ENCODE peak calls at places on chromosomes 11 and 22, in six cellular contexts. S is right lobe of liver; B is CD4-positive, alpha-beta memory T cell; P is lower lobe of right lung; N is uterus; W is lung. G is an unnamed sample.

GRCh38 chr11:123640677-123641494 is 13.5 kb downstream of the SCN3B start:
- DNase-seq in S (peak; percentile 28), B (peak; percentile 29), P (no peak), N (no peak), W (peak; percentile 32), G (peak; percentile 26)

GRCh38 chr11:65382036-65382803 is at the start of gene SLC25A45:
- DNase-seq in S (peak; percentile 94), B (peak; percentile 90), P (peak; percentile 93), N (peak; percentile 98), W (peak; percentile 92), G (peak; percentile 93)

GRCh38 chr11:72208281-72208680 is 8.3 kb upstream of the FOLR2 start:
- DNase-seq in S (no peak), B (no peak), P (no peak), N (no peak), W (no peak), G (no peak)

GRCh38 chr11:83864412-83865057 is 578.4 kb upstream of the CCDC90B start:
- DNase-seq in S (no peak), B (no peak), P (no peak), N (no peak), W (no peak), G (no peak)

GRCh38 chr11:9797300-9797699 is 133.4 kb downstream of the SWAP70 start:
- DNase-seq in S (no peak), B (no peak), P (no peak), N (no peak), W (no peak), G (no peak)

GRCh38 chr11:86704710-86705109 is 32.3 kb upstream of the ME3 start:
- DNase-seq in S (no peak), B (no peak), P (no peak), N (no peak), W (no peak), G (no peak)

GRCh38 chr11:106447631-106448191 is 370.2 kb downstream of the AASDHPPT start:
- DNase-seq in S (no peak), B (no peak), P (no peak), N (no peak), W (no peak), G (no peak)

GRCh38 chr22:44125421-44125820 is 55.3 kb upstream of the PARVG start:
- DNase-seq in S (no peak), B (no peak), P (no peak), N (no peak), W (no peak), G (no peak)

GRCh38 chr11:30282289-30282631 is 40.6 kb upstream of the ARL14EP start:
- DNase-seq in S (no peak), B (peak; percentile 19), P (no peak), N (no peak), W (no peak), G (no peak)

GRCh38 chr11:16603890-16604783 is 134.3 kb upstream of the C11orf58 start:
- DNase-seq in S (peak; percentile 60), B (no peak), P (peak; percentile 60), N (no peak), W (no peak), G (peak; percentile 40)

GRCh38 chr11:100964400-100964799 is 165.2 kb downstream of the PGR start:
- DNase-seq in S (no peak), B (no peak), P (no peak), N (no peak), W (no peak), G (no peak)

GRCh38 chr22:29799217-29799680 is 32.1 kb downstream of the UQCR10 start:
- DNase-seq in S (peak; percentile 87), B (no peak), P (peak; percentile 95), N (peak; percentile 91), W (peak; percentile 95), G (peak; percentile 45)

GRCh38 chr11:75103380-75104026 is 6.8 kb upstream of the OR2AT4 start:
- DNase-seq in S (no peak), B (no peak), P (no peak), N (no peak), W (no peak), G (no peak)

GRCh38 chr11:62721994-62722393 is 5.3 kb downstream of the HNRNPUL2 start:
- DNase-seq in S (no peak), B (no peak), P (no peak), N (no peak), W (no peak), G (no peak)

GRCh38 chr22:20637740-20638139 is 130.3 kb downstream of the MED15 start:
- DNase-seq in S (no peak), B (no peak), P (no peak), N (no peak), W (no peak), G (no peak)

DNA sequence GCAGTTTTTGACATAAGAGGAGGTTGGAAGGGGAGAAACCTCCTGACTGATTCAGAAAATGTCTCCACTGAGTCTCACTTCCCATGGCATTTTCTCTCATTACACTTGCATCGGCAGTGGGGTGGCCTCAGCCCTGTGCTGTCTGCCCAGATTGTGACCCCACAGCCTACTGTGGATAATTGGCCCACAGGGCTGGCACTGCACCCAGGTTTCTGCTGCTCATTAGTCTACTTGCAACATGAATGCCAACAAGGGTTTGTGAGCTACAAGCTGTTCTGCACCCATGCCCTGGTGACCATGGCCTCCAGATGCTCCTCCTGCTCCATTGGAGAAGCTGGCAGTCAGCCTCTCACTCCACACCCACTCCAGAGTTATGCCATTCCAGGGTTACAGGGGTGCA is 296.0 kb downstream of the CTTN start:
- DNase-seq in S (no peak), B (no peak), P (peak; percentile 23), N (no peak), W (no peak), G (no peak)
- H3K9me3 ChIP-seq in S (no peaks in the 10 kb centered on the region), B (no peaks in the 10 kb centered on the region), P (no peaks in the 10 kb centered on the region), N (no peaks in the 10 kb centered on the region), W (no peaks in the 10 kb centered on the region), G (no peaks in the 10 kb centered on the region)

DNA sequence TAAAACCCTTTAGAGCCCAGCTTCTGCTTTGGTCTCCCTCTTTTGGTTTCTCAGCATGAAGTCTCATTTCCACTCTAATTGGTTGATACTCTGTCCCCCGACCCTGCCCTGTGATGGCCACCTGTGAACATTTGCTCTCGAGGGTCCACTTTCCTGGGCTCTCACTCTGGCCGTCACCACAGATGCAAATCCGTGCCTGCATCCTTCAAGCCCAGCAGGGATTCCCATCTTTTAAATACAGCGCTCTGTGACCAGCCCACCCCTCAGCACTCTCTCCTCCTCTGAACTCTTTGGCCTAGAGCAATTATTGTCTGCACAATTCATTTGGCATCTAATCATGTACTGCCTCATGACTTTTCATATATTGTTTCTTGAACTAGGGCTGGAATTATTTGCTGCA is 26.0 kb downstream of the PKNOX2 start:
- DNase-seq in S (no peak), B (no peak), P (no peak), N (no peak), W (no peak), G (no peak)
- H3K9me3 ChIP-seq in S (no peaks in the 10 kb centered on the region), B (no peaks in the 10 kb centered on the region), P (no peaks in the 10 kb centered on the region), N (no peaks in the 10 kb centered on the region), W (no peaks in the 10 kb centered on the region), G (no peaks in the 10 kb centered on the region)

GRCh38 chr22:48874956-48875355 is 952.7 kb downstream of the BRD1 start:
- DNase-seq in S (no peak), B (no peak), P (peak; percentile 13), N (no peak), W (no peak), G (no peak)

GRCh38 chr22:48869788-48870187 is 957.9 kb downstream of the BRD1 start:
- DNase-seq in S (no peak), B (no peak), P (no peak), N (no peak), W (no peak), G (no peak)

GRCh38 chr22:48870436-48870835 is 957.2 kb downstream of the BRD1 start:
- DNase-seq in S (no peak), B (no peak), P (no peak), N (no peak), W (no peak), G (no peak)

GRCh38 chr22:48871176-48871840 is 956.4 kb downstream of the BRD1 start:
- DNase-seq in S (no peak), B (no peak), P (peak; percentile 18), N (no peak), W (no peak), G (no peak)

DNA sequence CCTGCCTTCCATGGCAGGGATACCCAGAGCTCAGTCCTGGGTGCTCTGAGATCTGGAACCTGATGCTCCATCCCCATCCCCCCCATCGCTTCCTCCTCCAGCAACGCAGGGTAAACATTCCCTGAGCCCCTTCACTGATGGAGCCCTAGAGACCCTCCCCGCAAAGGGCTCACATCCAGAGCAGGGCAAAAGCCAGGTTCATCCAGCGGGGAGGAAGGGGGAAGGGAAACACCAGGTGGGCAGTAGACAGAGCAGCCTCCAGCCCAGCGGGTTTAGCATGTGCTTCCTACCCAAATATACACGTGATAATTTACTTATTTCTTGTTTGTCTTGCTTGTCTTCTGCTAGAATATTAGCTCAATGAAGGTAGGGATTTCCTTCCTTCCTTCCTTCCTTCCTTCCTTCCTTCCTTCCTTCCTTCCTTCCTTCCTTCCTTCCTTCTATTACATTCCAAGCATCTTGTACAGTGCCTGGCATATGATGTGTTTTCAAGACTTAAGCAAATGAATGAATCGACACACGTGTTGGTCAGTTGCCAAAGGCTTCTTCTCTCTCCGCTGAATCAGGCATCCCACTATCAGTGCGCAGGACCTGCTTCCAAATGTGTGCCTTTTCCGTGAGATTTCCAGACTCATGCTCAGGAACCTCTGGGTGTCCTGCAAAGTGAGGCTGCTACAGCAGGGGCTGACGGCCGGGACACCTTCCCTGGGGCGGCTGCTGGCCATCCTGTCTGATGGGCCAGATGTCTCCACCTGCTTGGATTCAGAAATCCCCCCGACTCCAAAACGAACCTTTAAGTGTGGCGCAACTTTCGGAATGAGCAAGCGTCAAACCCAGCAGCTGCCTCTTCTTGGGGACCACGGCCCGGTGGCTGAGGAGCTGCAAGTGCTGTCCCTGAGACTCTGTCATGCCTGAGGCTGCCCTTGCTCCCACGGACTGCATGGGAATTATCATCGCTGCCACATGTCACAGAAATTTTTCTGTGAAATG is 955.1 kb downstream of the BRD1 start:
- DNase-seq in S (no peak), B (no peak), P (peak; percentile 26), N (no peak), W (no peak), G (no peak)
- H3K9me3 ChIP-seq in S (no peaks in the 10 kb centered on the region), B (no peaks in the 10 kb centered on the region), P (no peaks in the 10 kb centered on the region), N (no peaks in the 10 kb centered on the region), W (no peaks in the 10 kb centered on the region), G (no peaks in the 10 kb centered on the region)

GRCh38 chr11:6889835-6890234 is 2.5 kb downstream of the OR2D2 start:
- DNase-seq in S (no peak), B (no peak), P (no peak), N (no peak), W (no peak), G (no peak)

GRCh38 chr11:6894097-6894496 is 1.8 kb upstream of the OR2D2 start:
- DNase-seq in S (no peak), B (no peak), P (no peak), N (no peak), W (no peak), G (no peak)

GRCh38 chr11:6892400-6892799 is at the start of gene OR2D2:
- DNase-seq in S (no peak), B (no peak), P (no peak), N (no peak), W (no peak), G (no peak)

DNA sequence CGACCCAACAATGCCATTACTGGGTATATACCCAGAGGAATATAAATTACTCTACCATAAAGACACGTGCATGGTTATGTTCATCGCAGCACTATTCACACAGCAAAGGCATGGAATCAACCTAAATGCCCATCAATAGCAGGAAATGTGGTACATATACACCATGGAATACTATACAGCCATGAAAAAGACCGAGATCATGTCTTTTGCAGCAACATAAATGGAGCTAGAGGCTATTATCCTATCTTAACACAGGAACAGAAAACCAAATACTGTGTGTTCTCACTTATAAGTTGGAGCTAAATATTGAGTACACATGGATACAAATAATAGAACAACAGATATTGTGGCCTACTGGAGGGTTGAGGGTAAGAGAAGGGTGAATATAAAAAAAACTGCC is 3.5 kb downstream of the OR2D2 start:
- DNase-seq in S (no peak), B (no peak), P (no peak), N (no peak), W (no peak), G (no peak)
- H3K9me3 ChIP-seq in S (no peaks in the 10 kb centered on the region), B (no peaks in the 10 kb centered on the region), P (no peaks in the 10 kb centered on the region), N (no peaks in the 10 kb centered on the region), W (no peaks in the 10 kb centered on the region), G (no peaks in the 10 kb centered on the region)

G was measured in SJCRH30.